ENCODE peak calls at places on chromosomes 7 and 10, in six cellular contexts. Y, Z, H, C, T and N are unnamed samples. For H3K27me3, the result is how much of the 10 kb centered on the place peaks cover.

GRCh38 chr7:20307119-20307518 is 23.6 kb upstream of the ITGB8 start:
- DNase-seq in T (no peak), H (no peak), Z (no peak), C (no peak), Y (peak), N (no peak)

GRCh38 chr7:30521532-30521931 is 16.9 kb upstream of the GGCT start:
- DNase-seq in C (peak), Y (peak), Z (no peak), T (no peak), H (no peak), N (peak)

GRCh38 chr7:17234398-17235021 is 63.9 kb upstream of the AHR start:
- DNase-seq in C (no peak), Z (no peak), Y (peak), H (no peak), T (peak), N (peak)

GRCh38 chr10:79274279-79275104 is 72.8 kb upstream of the PPIF start:
- DNase-seq in Y (no peak), Z (no peak), C (peak), H (peak), T (peak), N (peak)

GRCh38 chr7:43249808-43250145 is 137.3 kb downstream of the HECW1 start:
- DNase-seq in H (no peak), T (no peak), Y (no peak), C (no peak), Z (no peak), N (no peak)

GRCh38 chr7:4738711-4739527 is 36.5 kb upstream of the AP5Z1 start:
- DNase-seq in H (peak), T (no peak), Z (no peak), Y (peak), C (no peak), N (no peak)

GRCh38 chr10:9243861-9244515 is 1189.5 kb downstream of the GATA3 start:
- DNase-seq in Z (no peak), H (no peak), C (no peak), Y (no peak), T (no peak), N (no peak)

GRCh38 chr10:47277352-47278151 is 22.4 kb upstream of the GDF10 start:
- DNase-seq in T (no peak), C (peak), H (no peak), Y (no peak), Z (no peak), N (no peak)

GRCh38 chr10:123858039-123858740 is 33.4 kb downstream of the CPXM2 start:
- DNase-seq in Y (no peak), H (no peak), T (no peak), C (no peak), Z (no peak), N (no peak)

GRCh38 chr10:125146791-125147604 is 13.4 kb downstream of the CTBP2 start:
- DNase-seq in H (no peak), T (no peak), C (no peak), Z (no peak), Y (peak), N (no peak)

GRCh38 chr10:133039107-133039822 is 48.5 kb upstream of the ADGRA1 start:
- DNase-seq in Z (no peak), C (no peak), Y (no peak), H (no peak), T (no peak), N (no peak)

GRCh38 chr7:100933735-100934134 is 15.6 kb upstream of the MUC3A start:
- DNase-seq in Z (no peak), T (no peak), Y (no peak), H (no peak), C (no peak), N (no peak)

GRCh38 chr10:48767752-48768450 is 83.2 kb downstream of the WDFY4 start:
- DNase-seq in Y (no peak), H (no peak), Z (no peak), C (no peak), T (no peak), N (no peak)

GRCh38 chr7:1883031-1883761 is 213.1 kb downstream of the ELFN1 start:
- DNase-seq in Z (peak), T (no peak), C (no peak), Y (peak), H (no peak), N (no peak)

GRCh38 chr10:49518982-49519578 is 19.8 kb downstream of the ERCC6 start:
- DNase-seq in H (peak), Z (no peak), T (no peak), Y (peak), C (no peak), N (no peak)

GRCh38 chr7:30510124-30511074 is 5.8 kb upstream of the GGCT start:
- DNase-seq in C (no peak), Y (peak), Z (peak), T (peak), H (peak), N (no peak)

GRCh38 chr10:15737635-15738034 is 17.9 kb upstream of the ITGA8 start:
- DNase-seq in Y (no peak), H (no peak), T (no peak), Z (no peak), C (no peak), N (no peak)

GRCh38 chr10:24518981-24519597 is 204.6 kb downstream of the ARHGAP21 start:
- DNase-seq in H (peak), Y (peak), T (peak), C (no peak), Z (no peak), N (peak)

GRCh38 chr10:96830511-96831199 is 1.4 kb upstream of the LCOR start:
- DNase-seq in T (peak), Y (peak), Z (no peak), H (peak), C (no peak), N (peak)

GRCh38 chr10:105592468-105592867 is 951.4 kb downstream of the SORCS3 start:
- DNase-seq in H (no peak), C (no peak), T (no peak), Z (no peak), Y (peak), N (no peak)

GRCh38 chr10:72597897-72598296 is 28.0 kb downstream of the MICU1 start:
- DNase-seq in Y (peak), H (no peak), C (no peak), T (no peak), Z (no peak), N (no peak)

GRCh38 chr10:51086695-51087094 is 12.4 kb downstream of the PRKG1 start:
- DNase-seq in Z (no peak), H (no peak), Y (no peak), C (no peak), T (no peak), N (no peak)

GRCh38 chr7:132207211-132207610 is 369.1 kb downstream of the PLXNA4 start:
- DNase-seq in C (no peak), Z (no peak), H (no peak), Y (no peak), T (no peak), N (no peak)

GRCh38 chr7:123594813-123595241 is 6.8 kb upstream of the ASB15 start:
- DNase-seq in H (no peak), C (no peak), T (peak), Y (no peak), Z (no peak), N (no peak)

GRCh38 chr7:135858379-135858778 is 109.8 kb upstream of the FAM180A start:
- DNase-seq in Y (no peak), C (no peak), T (no peak), Z (no peak), H (no peak), N (no peak)

GRCh38 chr7:1874522-1875389 is 204.7 kb downstream of the ELFN1 start:
- DNase-seq in Y (no peak), H (no peak), Z (no peak), T (peak), C (no peak), N (no peak)

GRCh38 chr10:77943086-77943901 is 16.7 kb upstream of the DLG5 start:
- DNase-seq in Z (no peak), C (peak), T (no peak), H (no peak), Y (peak), N (no peak)

GRCh38 chr7:130154501-130155317 is 50.5 kb downstream of the TMEM209 start:
- DNase-seq in H (no peak), Z (no peak), Y (no peak), C (no peak), T (no peak), N (no peak)

GRCh38 chr7:985915-986741 is 3.1 kb downstream of the CYP2W1 start:
- DNase-seq in C (no peak), H (peak), Y (peak), T (no peak), Z (no peak), N (no peak)

GRCh38 chr7:22251284-22251683 is 105.7 kb downstream of the RAPGEF5 start:
- DNase-seq in Y (no peak), H (no peak), Z (no peak), T (no peak), C (no peak), N (no peak)

GRCh38 chr7:1809601-1810258 is 139.7 kb downstream of the ELFN1 start:
- DNase-seq in T (no peak), Z (no peak), H (no peak), Y (no peak), C (peak), N (no peak)

GRCh38 chr10:126906704-126907422 is 1.6 kb downstream of the DOCK1 start:
- DNase-seq in T (no peak), Y (no peak), H (no peak), C (peak), Z (no peak), N (no peak)

GRCh38 chr7:33880787-33881186 is 24.6 kb upstream of the BMPER start:
- DNase-seq in Z (no peak), T (no peak), Y (peak), H (no peak), C (no peak), N (no peak)

GRCh38 chr7:39608278-39608677 is 15.1 kb upstream of the RALA start:
- DNase-seq in H (no peak), T (no peak), Z (no peak), Y (no peak), C (no peak), N (no peak)

GRCh38 chr7:100396421-100396982 is 23.2 kb downstream of the PILRA start:
- DNase-seq in Z (no peak), C (no peak), T (peak), Y (no peak), H (no peak), N (no peak)

GRCh38 chr10:113425596-113425995 is 127.3 kb upstream of the HABP2 start:
- DNase-seq in T (no peak), C (no peak), Y (no peak), Z (no peak), H (no peak), N (no peak)

GRCh38 chr7:49638166-49638565 is 135.3 kb upstream of the VWC2 start:
- DNase-seq in T (no peak), H (no peak), Z (no peak), C (no peak), Y (no peak), N (no peak)

GRCh38 chr10:3887885-3888476 is 103.0 kb upstream of the KLF6 start:
- DNase-seq in T (peak), C (peak), Y (peak), Z (no peak), H (peak), N (no peak)

GRCh38 chr10:92290837-92291609 is at the start of the genes CPEB3 and MARCHF5:
- DNase-seq in C (peak), T (peak), Z (peak), Y (peak), H (peak), N (peak)
- TF ChIP-seq POLR2A in C (no peak), T (peak), Z (peak), Y (peak), H (peak), N (peak)

DNA sequence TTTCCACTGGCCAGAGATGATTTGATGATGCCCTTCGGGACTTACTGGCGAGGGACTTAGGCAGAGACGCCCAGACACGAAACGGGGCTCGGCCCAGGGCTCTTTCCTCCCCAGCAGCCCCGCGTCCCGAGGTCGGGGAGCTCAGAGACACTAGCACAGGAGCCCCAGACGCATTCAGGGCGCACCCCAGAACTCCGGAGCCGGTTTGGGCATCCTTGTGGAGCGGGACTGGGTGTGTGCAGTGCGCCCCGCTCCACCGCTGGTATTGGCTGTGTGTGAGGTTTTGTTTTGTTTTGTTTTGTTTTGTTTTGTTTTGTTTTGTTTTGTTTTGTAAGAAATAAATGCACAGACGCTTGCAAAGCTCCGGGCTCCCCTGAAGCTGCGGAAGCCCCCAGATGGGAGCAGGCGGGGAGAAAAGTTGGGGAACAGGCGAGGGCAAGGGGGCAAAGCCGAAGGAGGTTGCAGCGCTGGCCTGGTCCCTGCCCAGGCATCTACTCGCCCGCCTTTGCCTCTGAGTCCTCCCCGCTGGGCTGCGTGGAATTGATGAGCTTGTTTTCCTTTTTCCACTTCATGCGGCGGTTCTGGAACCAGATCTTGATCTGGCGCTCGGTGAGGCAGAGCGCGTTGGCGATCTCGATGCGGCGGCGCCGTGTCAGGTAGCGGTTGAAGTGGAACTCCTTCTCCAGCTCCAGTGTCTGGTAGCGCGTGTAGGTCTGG is 1.8 kb upstream of the HOXA5 start:
- DNase-seq in Y (no peak), Z (peak), C (peak), T (no peak), H (no peak), N (no peak)
- H3K27me3 ChIP-seq in Y (under half), Z (half or more), C (under half), T (under half), H (under half), N (under half)

GRCh38 chr7:134813668-134814067 is 34.2 kb downstream of the CALD1 start:
- DNase-seq in C (no peak), Y (peak), H (no peak), Z (no peak), T (no peak), N (no peak)
- H3K27ac ChIP-seq in C (no peak), Y (peak), H (peak), Z (no peak), T (peak), N (peak)

GRCh38 chr7:116876664-116877442 is 14.5 kb downstream of the CAPZA2 start:
- DNase-seq in H (peak), Z (no peak), T (peak), Y (peak), C (no peak), N (peak)
- TF ChIP-seq POLR2A in H (no peak), Z (no peak), T (no peak), Y (no peak), C (no peak), N (no peak)

GRCh38 chr10:100568937-100569336 is 33.2 kb downstream of the HIF1AN start:
- DNase-seq in Y (no peak), H (no peak), C (no peak), Z (no peak), T (no peak), N (no peak)

GRCh38 chr10:100567249-100567648 is 31.5 kb downstream of the HIF1AN start:
- DNase-seq in C (no peak), Z (no peak), H (no peak), Y (no peak), T (no peak), N (no peak)

GRCh38 chr10:100565206-100565985 is 29.7 kb downstream of the HIF1AN start:
- DNase-seq in Y (no peak), H (no peak), T (no peak), Z (no peak), C (no peak), N (no peak)

GRCh38 chr10:100567826-100568225 is 32.1 kb downstream of the HIF1AN start:
- DNase-seq in T (no peak), H (no peak), C (no peak), Z (no peak), Y (no peak), N (no peak)

GRCh38 chr10:100566561-100566960 is 30.8 kb downstream of the HIF1AN start:
- DNase-seq in C (no peak), Z (no peak), Y (no peak), T (no peak), H (no peak), N (no peak)
- H3K27me3 ChIP-seq in C (half or more), Z (under half), Y (half or more), T (half or more), H (under half), N (under half)

GRCh38 chr10:64430690-64431323 is 909.6 kb downstream of the REEP3 start:
- DNase-seq in C (no peak), H (no peak), Y (no peak), T (peak), Z (no peak), N (no peak)

DNA sequence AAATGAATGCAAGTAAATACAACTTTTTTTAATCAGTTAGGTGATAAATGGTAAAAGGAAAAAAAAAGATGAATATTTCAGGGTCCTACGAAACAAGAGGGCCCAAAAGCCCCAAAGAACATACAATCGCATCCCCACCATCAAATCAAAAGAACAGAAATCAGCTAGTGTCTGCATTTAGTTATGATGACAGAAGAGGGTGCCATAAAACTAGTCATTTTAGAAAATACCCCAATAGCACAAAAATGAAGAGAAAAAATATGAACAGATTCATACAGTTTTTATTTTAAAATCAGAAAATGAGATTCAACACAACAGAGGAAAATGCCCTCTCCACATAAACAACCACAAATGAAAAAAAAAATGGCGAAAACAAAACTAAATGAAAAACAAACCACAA is 905.5 kb downstream of the REEP3 start:
- DNase-seq in T (no peak), Z (no peak), H (no peak), Y (no peak), C (no peak), N (no peak)
- H3K27ac ChIP-seq in T (no peak), Z (no peak), H (no peak), Y (no peak), C (no peak), N (no peak)

DNA sequence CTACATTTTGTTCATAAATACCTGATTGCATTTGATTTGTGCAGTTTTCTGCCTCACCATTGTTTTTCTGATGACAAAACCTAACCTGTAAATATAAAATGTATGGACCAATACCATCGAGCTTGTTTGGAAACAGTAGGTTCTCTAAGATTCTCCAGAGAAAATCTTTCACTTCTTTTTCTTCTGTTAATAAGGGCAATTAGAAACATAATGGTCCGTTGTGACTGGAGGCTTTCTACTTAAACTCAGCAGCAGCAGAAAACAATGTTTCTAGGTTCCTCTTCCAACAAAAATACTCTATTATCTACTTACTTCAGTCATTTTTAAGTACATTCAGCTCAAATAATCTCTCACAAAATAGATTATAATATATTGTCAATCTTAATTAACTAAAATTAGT is 601.5 kb downstream of the PHTF2 start:
- DNase-seq in Z (no peak), Y (no peak), H (no peak), C (no peak), T (no peak), N (no peak)
- TF ChIP-seq POLR2A in Z (no peak), Y (no peak), H (no peak), C (no peak), T (no peak), N (no peak)